ENCODE peak calls at places on chromosome 2, in eight cellular contexts. One of them, this sample, is unnamed.

GRCh38 chr2:60998628-60999545 is 18.6 kb upstream of the PEX13 start:
- DNase-seq in aorta: no peak
- DNase-seq in SJSA1: no peak
- DNase-seq in right atrium auricular region: no peak
- DNase-seq in neuronal stem cell: peak; percentile 29
- DNase-seq in GM23248: peak; percentile 63
- DNase-seq in effector memory CD4-positive, alpha-beta T cell: peak; percentile 3
- DNase-seq in brain microvascular endothelial cell: no peak
- DNase-seq in this sample: no peak

GRCh38 chr2:30561349-30561748 is 114.3 kb downstream of the LCLAT1 start:
- DNase-seq in effector memory CD4-positive, alpha-beta T cell: no peak
- DNase-seq in neuronal stem cell: no peak
- DNase-seq in SJSA1: no peak
- DNase-seq in GM23248: peak; percentile 9
- DNase-seq in brain microvascular endothelial cell: no peak
- DNase-seq in right atrium auricular region: no peak
- DNase-seq in aorta: no peak
- DNase-seq in this sample: no peak

GRCh38 chr2:45734336-45734735 is 82.9 kb downstream of the PRKCE start:
- DNase-seq in GM23248: no peak
- DNase-seq in neuronal stem cell: no peak
- DNase-seq in brain microvascular endothelial cell: no peak
- DNase-seq in SJSA1: no peak
- DNase-seq in effector memory CD4-positive, alpha-beta T cell: no peak
- DNase-seq in right atrium auricular region: no peak
- DNase-seq in aorta: no peak
- DNase-seq in this sample: no peak

GRCh38 chr2:42359894-42360483 is 1.0 kb downstream of the COX7A2L start:
- DNase-seq in SJSA1: no peak
- DNase-seq in GM23248: peak; percentile 81
- DNase-seq in neuronal stem cell: no peak
- DNase-seq in right atrium auricular region: no peak
- DNase-seq in effector memory CD4-positive, alpha-beta T cell: no peak
- DNase-seq in aorta: no peak
- DNase-seq in brain microvascular endothelial cell: no peak
- DNase-seq in this sample: no peak

GRCh38 chr2:160472839-160473251 is 20.8 kb downstream of the RBMS1 start:
- DNase-seq in GM23248: no peak
- DNase-seq in right atrium auricular region: no peak
- DNase-seq in brain microvascular endothelial cell: peak; percentile 24
- DNase-seq in SJSA1: no peak
- DNase-seq in neuronal stem cell: no peak
- DNase-seq in aorta: no peak
- DNase-seq in effector memory CD4-positive, alpha-beta T cell: no peak
- DNase-seq in this sample: no peak

GRCh38 chr2:73074110-73075069 is 2.9 kb upstream of the SFXN5 start:
- DNase-seq in GM23248: no peak
- DNase-seq in aorta: no peak
- DNase-seq in effector memory CD4-positive, alpha-beta T cell: no peak
- DNase-seq in SJSA1: no peak
- DNase-seq in brain microvascular endothelial cell: no peak
- DNase-seq in right atrium auricular region: no peak
- DNase-seq in neuronal stem cell: no peak
- DNase-seq in this sample: no peak

GRCh38 chr2:189129971-189130370 is 49.6 kb downstream of the COL5A2 start:
- DNase-seq in neuronal stem cell: no peak
- DNase-seq in right atrium auricular region: no peak
- DNase-seq in aorta: no peak
- DNase-seq in GM23248: peak; percentile 90
- DNase-seq in SJSA1: peak; percentile 72
- DNase-seq in brain microvascular endothelial cell: peak; percentile 65
- DNase-seq in effector memory CD4-positive, alpha-beta T cell: no peak
- DNase-seq in this sample: no peak

GRCh38 chr2:54760310-54760709 is 36.8 kb downstream of the EML6 start:
- DNase-seq in right atrium auricular region: no peak
- DNase-seq in brain microvascular endothelial cell: no peak
- DNase-seq in GM23248: no peak
- DNase-seq in SJSA1: no peak
- DNase-seq in aorta: no peak
- DNase-seq in effector memory CD4-positive, alpha-beta T cell: no peak
- DNase-seq in neuronal stem cell: no peak
- DNase-seq in this sample: no peak

GRCh38 chr2:43312751-43313641 is 86.6 kb upstream of the ZFP36L2 start:
- DNase-seq in aorta: no peak
- DNase-seq in brain microvascular endothelial cell: no peak
- DNase-seq in SJSA1: peak; percentile 56
- DNase-seq in GM23248: peak; percentile 73
- DNase-seq in effector memory CD4-positive, alpha-beta T cell: no peak
- DNase-seq in neuronal stem cell: no peak
- DNase-seq in right atrium auricular region: no peak
- DNase-seq in this sample: no peak

GRCh38 chr2:204268971-204269370 is 276.3 kb upstream of the PARD3B start:
- DNase-seq in aorta: no peak
- DNase-seq in brain microvascular endothelial cell: no peak
- DNase-seq in neuronal stem cell: no peak
- DNase-seq in effector memory CD4-positive, alpha-beta T cell: no peak
- DNase-seq in right atrium auricular region: no peak
- DNase-seq in GM23248: no peak
- DNase-seq in SJSA1: no peak
- DNase-seq in this sample: no peak

GRCh38 chr2:179243046-179243445 is 21.6 kb downstream of the SESTD1 start:
- DNase-seq in aorta: no peak
- DNase-seq in SJSA1: no peak
- DNase-seq in right atrium auricular region: no peak
- DNase-seq in effector memory CD4-positive, alpha-beta T cell: no peak
- DNase-seq in brain microvascular endothelial cell: no peak
- DNase-seq in neuronal stem cell: no peak
- DNase-seq in GM23248: no peak
- DNase-seq in this sample: no peak

GRCh38 chr2:37920570-37920969 is 4.5 kb upstream of the RMDN2 start:
- DNase-seq in SJSA1: peak; percentile 64
- DNase-seq in neuronal stem cell: no peak
- DNase-seq in brain microvascular endothelial cell: peak; percentile 45
- DNase-seq in right atrium auricular region: no peak
- DNase-seq in GM23248: no peak
- DNase-seq in aorta: no peak
- DNase-seq in effector memory CD4-positive, alpha-beta T cell: no peak
- DNase-seq in this sample: no peak

GRCh38 chr2:106127282-106127771 is 66.8 kb downstream of the UXS1 start:
- DNase-seq in SJSA1: no peak
- DNase-seq in aorta: no peak
- DNase-seq in effector memory CD4-positive, alpha-beta T cell: no peak
- DNase-seq in GM23248: peak; percentile 32
- DNase-seq in brain microvascular endothelial cell: no peak
- DNase-seq in neuronal stem cell: no peak
- DNase-seq in right atrium auricular region: no peak
- DNase-seq in this sample: no peak

GRCh38 chr2:64937341-64938230 is 51.6 kb upstream of the SLC1A4 start:
- DNase-seq in right atrium auricular region: no peak
- DNase-seq in brain microvascular endothelial cell: no peak
- DNase-seq in aorta: no peak
- DNase-seq in neuronal stem cell: no peak
- DNase-seq in GM23248: no peak
- DNase-seq in SJSA1: no peak
- DNase-seq in effector memory CD4-positive, alpha-beta T cell: no peak
- DNase-seq in this sample: peak; percentile 72

GRCh38 chr2:71843391-71843850 is 304.2 kb downstream of the CYP26B1 start:
- DNase-seq in right atrium auricular region: peak; percentile 70
- DNase-seq in brain microvascular endothelial cell: peak; percentile 61
- DNase-seq in effector memory CD4-positive, alpha-beta T cell: no peak
- DNase-seq in GM23248: peak; percentile 87
- DNase-seq in aorta: no peak
- DNase-seq in neuronal stem cell: no peak
- DNase-seq in SJSA1: peak; percentile 74
- DNase-seq in this sample: no peak

GRCh38 chr2:233832869-233833812 is 21.2 kb downstream of the HJURP start:
- DNase-seq in SJSA1: peak; percentile 61
- DNase-seq in neuronal stem cell: peak; percentile 54
- DNase-seq in effector memory CD4-positive, alpha-beta T cell: no peak
- DNase-seq in right atrium auricular region: no peak
- DNase-seq in brain microvascular endothelial cell: peak; percentile 53
- DNase-seq in GM23248: peak; percentile 37
- DNase-seq in aorta: peak; percentile 63
- DNase-seq in this sample: no peak

GRCh38 chr2:241187101-241187690 is 1.3 kb upstream of the ANO7 start:
- DNase-seq in brain microvascular endothelial cell: no peak
- DNase-seq in aorta: no peak
- DNase-seq in GM23248: no peak
- DNase-seq in SJSA1: no peak
- DNase-seq in neuronal stem cell: no peak
- DNase-seq in effector memory CD4-positive, alpha-beta T cell: no peak
- DNase-seq in right atrium auricular region: no peak
- DNase-seq in this sample: no peak

GRCh38 chr2:74843371-74844298 is 9.7 kb downstream of the HK2 start:
- DNase-seq in right atrium auricular region: no peak
- DNase-seq in brain microvascular endothelial cell: peak; percentile 70
- DNase-seq in GM23248: peak; percentile 87
- DNase-seq in aorta: peak; percentile 72
- DNase-seq in SJSA1: peak; percentile 66
- DNase-seq in effector memory CD4-positive, alpha-beta T cell: no peak
- DNase-seq in neuronal stem cell: no peak
- DNase-seq in this sample: no peak

GRCh38 chr2:9057939-9058761 is 54.7 kb upstream of the MBOAT2 start:
- DNase-seq in brain microvascular endothelial cell: peak; percentile 97
- DNase-seq in right atrium auricular region: no peak
- DNase-seq in neuronal stem cell: no peak
- DNase-seq in GM23248: peak; percentile 50
- DNase-seq in effector memory CD4-positive, alpha-beta T cell: no peak
- DNase-seq in aorta: no peak
- DNase-seq in SJSA1: peak; percentile 89
- DNase-seq in this sample: no peak

GRCh38 chr2:127254386-127254981 is 34.4 kb upstream of the CYP27C1 start:
- DNase-seq in brain microvascular endothelial cell: no peak
- DNase-seq in SJSA1: peak; percentile 94
- DNase-seq in right atrium auricular region: no peak
- DNase-seq in effector memory CD4-positive, alpha-beta T cell: no peak
- DNase-seq in GM23248: peak; percentile 30
- DNase-seq in aorta: no peak
- DNase-seq in neuronal stem cell: no peak
- DNase-seq in this sample: no peak

GRCh38 chr2:127255146-127255545 is 35.0 kb upstream of the CYP27C1 start:
- DNase-seq in SJSA1: no peak
- DNase-seq in GM23248: no peak
- DNase-seq in brain microvascular endothelial cell: no peak
- DNase-seq in right atrium auricular region: no peak
- DNase-seq in neuronal stem cell: no peak
- DNase-seq in effector memory CD4-positive, alpha-beta T cell: no peak
- DNase-seq in aorta: no peak
- DNase-seq in this sample: no peak

GRCh38 chr2:127256866-127257265 is 36.8 kb upstream of the CYP27C1 start:
- DNase-seq in SJSA1: no peak
- DNase-seq in brain microvascular endothelial cell: no peak
- DNase-seq in effector memory CD4-positive, alpha-beta T cell: no peak
- DNase-seq in GM23248: no peak
- DNase-seq in right atrium auricular region: no peak
- DNase-seq in neuronal stem cell: no peak
- DNase-seq in aorta: no peak
- DNase-seq in this sample: no peak

GRCh38 chr2:127255721-127256120 is 35.6 kb upstream of the CYP27C1 start:
- DNase-seq in aorta: no peak
- DNase-seq in brain microvascular endothelial cell: no peak
- DNase-seq in SJSA1: no peak
- DNase-seq in effector memory CD4-positive, alpha-beta T cell: no peak
- DNase-seq in right atrium auricular region: no peak
- DNase-seq in neuronal stem cell: no peak
- DNase-seq in GM23248: no peak
- DNase-seq in this sample: no peak

DNA sequence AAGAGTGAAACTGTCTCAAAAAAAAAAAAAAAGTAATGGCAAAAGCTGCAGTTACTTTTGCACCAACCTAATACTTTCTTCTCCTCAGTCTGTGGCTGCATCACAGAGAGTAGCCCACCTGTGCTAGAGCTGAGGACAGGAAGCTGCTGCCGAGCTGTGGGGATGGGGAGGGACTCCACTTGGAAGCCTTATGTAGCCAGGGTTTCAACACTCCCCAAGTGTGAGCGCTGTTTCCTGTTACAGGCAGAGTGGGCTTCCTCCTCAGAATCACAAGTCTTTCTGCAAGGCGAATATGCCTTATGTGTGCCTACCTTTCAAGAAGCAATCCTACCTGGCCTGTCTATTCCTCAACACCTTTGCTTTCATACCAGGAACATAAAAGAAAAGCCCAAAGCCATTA is 36.3 kb upstream of the CYP27C1 start:
- DNase-seq in brain microvascular endothelial cell: no peak
- DNase-seq in SJSA1: no peak
- DNase-seq in effector memory CD4-positive, alpha-beta T cell: no peak
- DNase-seq in neuronal stem cell: no peak
- DNase-seq in aorta: no peak
- DNase-seq in GM23248: no peak
- DNase-seq in right atrium auricular region: no peak
- DNase-seq in this sample: no peak
- H3K36me3 ChIP-seq in brain microvascular endothelial cell: peaks cover 23% of the 10 kb centered on the region
- H3K36me3 ChIP-seq in SJSA1: peaks cover 55% of the 10 kb centered on the region
- H3K36me3 ChIP-seq in effector memory CD4-positive, alpha-beta T cell: peaks cover 42% of the 10 kb centered on the region
- H3K36me3 ChIP-seq in neuronal stem cell: peaks cover 53% of the 10 kb centered on the region
- H3K36me3 ChIP-seq in aorta: peaks cover 7% of the 10 kb centered on the region
- H3K36me3 ChIP-seq in GM23248: peaks cover 28% of the 10 kb centered on the region
- H3K36me3 ChIP-seq in right atrium auricular region: peaks cover 44% of the 10 kb centered on the region
- H3K36me3 ChIP-seq in this sample: peaks cover 56% of the 10 kb centered on the region

GRCh38 chr2:24832526-24832925 is 39.3 kb downstream of the CENPO start:
- DNase-seq in GM23248: no peak
- DNase-seq in neuronal stem cell: no peak
- DNase-seq in effector memory CD4-positive, alpha-beta T cell: no peak
- DNase-seq in brain microvascular endothelial cell: no peak
- DNase-seq in right atrium auricular region: no peak
- DNase-seq in SJSA1: no peak
- DNase-seq in aorta: peak; percentile 44
- DNase-seq in this sample: peak; percentile 41
- H3K36me3 ChIP-seq in GM23248: no peaks in the 10 kb centered on the region
- H3K36me3 ChIP-seq in neuronal stem cell: peaks cover 60% of the 10 kb centered on the region
- H3K36me3 ChIP-seq in effector memory CD4-positive, alpha-beta T cell: peaks cover 28% of the 10 kb centered on the region
- H3K36me3 ChIP-seq in brain microvascular endothelial cell: no peaks in the 10 kb centered on the region
- H3K36me3 ChIP-seq in right atrium auricular region: peaks cover 5% of the 10 kb centered on the region
- H3K36me3 ChIP-seq in SJSA1: peaks cover 21% of the 10 kb centered on the region
- H3K36me3 ChIP-seq in aorta: peaks cover 1% of the 10 kb centered on the region
- H3K36me3 ChIP-seq in this sample: no peaks in the 10 kb centered on the region

GRCh38 chr2:208329485-208329884 is 63.4 kb downstream of the PIKFYVE start:
- DNase-seq in GM23248: no peak
- DNase-seq in SJSA1: no peak
- DNase-seq in brain microvascular endothelial cell: no peak
- DNase-seq in aorta: no peak
- DNase-seq in neuronal stem cell: no peak
- DNase-seq in right atrium auricular region: no peak
- DNase-seq in effector memory CD4-positive, alpha-beta T cell: no peak
- DNase-seq in this sample: no peak
- H3K36me3 ChIP-seq in GM23248: peaks cover 74% of the 10 kb centered on the region
- H3K36me3 ChIP-seq in SJSA1: peaks cover 67% of the 10 kb centered on the region
- H3K36me3 ChIP-seq in brain microvascular endothelial cell: peaks cover 44% of the 10 kb centered on the region
- H3K36me3 ChIP-seq in aorta: peaks cover 13% of the 10 kb centered on the region
- H3K36me3 ChIP-seq in neuronal stem cell: peaks cover 97% of the 10 kb centered on the region
- H3K36me3 ChIP-seq in right atrium auricular region: peaks cover 70% of the 10 kb centered on the region
- H3K36me3 ChIP-seq in effector memory CD4-positive, alpha-beta T cell: peaks cover 53% of the 10 kb centered on the region
- H3K36me3 ChIP-seq in this sample: peaks cover 9% of the 10 kb centered on the region

DNA sequence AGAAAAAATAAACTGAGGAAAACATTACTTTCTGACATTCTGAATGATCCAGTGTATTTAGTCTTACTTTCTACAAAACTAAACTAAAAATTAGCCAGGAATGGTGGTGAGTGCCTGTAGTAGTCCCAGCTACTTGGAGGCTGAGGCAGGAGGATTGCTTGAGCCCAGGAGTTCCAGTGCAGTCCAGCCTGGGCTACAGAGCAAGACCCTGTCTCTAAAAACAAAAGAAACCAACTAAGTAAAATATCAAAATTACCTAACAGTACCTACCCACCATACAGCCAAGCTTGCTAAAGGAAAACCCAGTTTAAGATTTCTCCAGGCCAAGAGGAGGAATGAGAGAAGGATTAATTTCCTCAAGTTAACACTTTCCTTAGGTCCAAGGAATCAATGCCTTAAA is 2.9 kb downstream of the HSPD1 start:
- DNase-seq in right atrium auricular region: no peak
- DNase-seq in brain microvascular endothelial cell: no peak
- DNase-seq in neuronal stem cell: no peak
- DNase-seq in effector memory CD4-positive, alpha-beta T cell: no peak
- DNase-seq in aorta: no peak
- DNase-seq in SJSA1: no peak
- DNase-seq in GM23248: no peak
- DNase-seq in this sample: no peak
- H3K36me3 ChIP-seq in right atrium auricular region: peaks cover 53% of the 10 kb centered on the region
- H3K36me3 ChIP-seq in brain microvascular endothelial cell: peaks cover 49% of the 10 kb centered on the region
- H3K36me3 ChIP-seq in neuronal stem cell: peaks cover 75% of the 10 kb centered on the region
- H3K36me3 ChIP-seq in effector memory CD4-positive, alpha-beta T cell: peaks cover 42% of the 10 kb centered on the region
- H3K36me3 ChIP-seq in aorta: peaks cover 1% of the 10 kb centered on the region
- H3K36me3 ChIP-seq in SJSA1: peaks cover 89% of the 10 kb centered on the region
- H3K36me3 ChIP-seq in GM23248: peaks cover 58% of the 10 kb centered on the region
- H3K36me3 ChIP-seq in this sample: peaks cover 9% of the 10 kb centered on the region